ENCODE peak calls at places on chromosomes 16 and 17, in nine cellular contexts. One of them, this sample, is unnamed.
A peak's percentile ranks its signal among the peaks of the same experiment; 100 is the strongest.

GRCh38 chr16:57720142-57720575 is 15.4 kb upstream of the KATNB1 start:
- DNase-seq in SJSA1: no peak
- DNase-seq in neuronal stem cell: no peak
- DNase-seq in Peyer's patch: peak; percentile 67
- DNase-seq in Caco-2: peak; percentile 90
- DNase-seq in colonic mucosa: peak; percentile 53
- DNase-seq in aorta: peak; percentile 75
- DNase-seq in thoracic aorta: no peak
- DNase-seq in endothelial cell of umbilical vein: peak; percentile 53
- DNase-seq in this sample: no peak

GRCh38 chr17:61351745-61352407 is 47.8 kb upstream of the TBX2 start:
- DNase-seq in neuronal stem cell: no peak
- DNase-seq in Caco-2: no peak
- DNase-seq in SJSA1: no peak
- DNase-seq in thoracic aorta: no peak
- DNase-seq in endothelial cell of umbilical vein: no peak
- DNase-seq in Peyer's patch: no peak
- DNase-seq in aorta: no peak
- DNase-seq in colonic mucosa: no peak
- DNase-seq in this sample: no peak

GRCh38 chr16:69040144-69040909 is 65.1 kb upstream of the HAS3 start:
- DNase-seq in Caco-2: peak; percentile 28
- DNase-seq in neuronal stem cell: no peak
- DNase-seq in endothelial cell of umbilical vein: peak; percentile 80
- DNase-seq in colonic mucosa: no peak
- DNase-seq in Peyer's patch: no peak
- DNase-seq in aorta: no peak
- DNase-seq in thoracic aorta: no peak
- DNase-seq in SJSA1: no peak
- DNase-seq in this sample: no peak

GRCh38 chr16:56793504-56793903 is 63.6 kb downstream of the NUP93 start:
- DNase-seq in endothelial cell of umbilical vein: peak; percentile 60
- DNase-seq in Caco-2: peak; percentile 50
- DNase-seq in colonic mucosa: no peak
- DNase-seq in thoracic aorta: no peak
- DNase-seq in Peyer's patch: no peak
- DNase-seq in neuronal stem cell: no peak
- DNase-seq in aorta: no peak
- DNase-seq in SJSA1: no peak
- DNase-seq in this sample: no peak

GRCh38 chr16:81443688-81444447 is 740 bp upstream of the CMIP start:
- DNase-seq in colonic mucosa: peak; percentile 48
- DNase-seq in Caco-2: no peak
- DNase-seq in thoracic aorta: no peak
- DNase-seq in neuronal stem cell: no peak
- DNase-seq in SJSA1: no peak
- DNase-seq in aorta: peak; percentile 84
- DNase-seq in endothelial cell of umbilical vein: no peak
- DNase-seq in Peyer's patch: no peak
- DNase-seq in this sample: no peak

GRCh38 chr16:65059421-65059980 is 62.4 kb downstream of the CDH11 start:
- DNase-seq in Caco-2: no peak
- DNase-seq in endothelial cell of umbilical vein: no peak
- DNase-seq in neuronal stem cell: peak; percentile 90
- DNase-seq in thoracic aorta: no peak
- DNase-seq in aorta: no peak
- DNase-seq in SJSA1: no peak
- DNase-seq in Peyer's patch: no peak
- DNase-seq in colonic mucosa: no peak
- DNase-seq in this sample: no peak

GRCh38 chr16:30761427-30761927 is 385 bp downstream of the CFAP119 start:
- DNase-seq in SJSA1: no peak
- DNase-seq in endothelial cell of umbilical vein: peak; percentile 41
- DNase-seq in Caco-2: peak; percentile 34
- DNase-seq in colonic mucosa: peak; percentile 59
- DNase-seq in aorta: no peak
- DNase-seq in neuronal stem cell: peak; percentile 36
- DNase-seq in thoracic aorta: no peak
- DNase-seq in Peyer's patch: peak; percentile 62
- DNase-seq in this sample: no peak

GRCh38 chr16:87146676-87147075 is 170.5 kb downstream of the C16orf95 start:
- DNase-seq in Peyer's patch: no peak
- DNase-seq in SJSA1: no peak
- DNase-seq in thoracic aorta: no peak
- DNase-seq in neuronal stem cell: no peak
- DNase-seq in endothelial cell of umbilical vein: no peak
- DNase-seq in Caco-2: no peak
- DNase-seq in colonic mucosa: no peak
- DNase-seq in aorta: no peak
- DNase-seq in this sample: no peak

GRCh38 chr16:53022374-53022773 is 30.3 kb downstream of the CHD9NB start:
- DNase-seq in neuronal stem cell: peak; percentile 57
- DNase-seq in aorta: no peak
- DNase-seq in colonic mucosa: peak; percentile 34
- DNase-seq in Peyer's patch: no peak
- DNase-seq in SJSA1: peak; percentile 49
- DNase-seq in Caco-2: peak; percentile 73
- DNase-seq in thoracic aorta: no peak
- DNase-seq in endothelial cell of umbilical vein: peak; percentile 53
- DNase-seq in this sample: no peak

DNA sequence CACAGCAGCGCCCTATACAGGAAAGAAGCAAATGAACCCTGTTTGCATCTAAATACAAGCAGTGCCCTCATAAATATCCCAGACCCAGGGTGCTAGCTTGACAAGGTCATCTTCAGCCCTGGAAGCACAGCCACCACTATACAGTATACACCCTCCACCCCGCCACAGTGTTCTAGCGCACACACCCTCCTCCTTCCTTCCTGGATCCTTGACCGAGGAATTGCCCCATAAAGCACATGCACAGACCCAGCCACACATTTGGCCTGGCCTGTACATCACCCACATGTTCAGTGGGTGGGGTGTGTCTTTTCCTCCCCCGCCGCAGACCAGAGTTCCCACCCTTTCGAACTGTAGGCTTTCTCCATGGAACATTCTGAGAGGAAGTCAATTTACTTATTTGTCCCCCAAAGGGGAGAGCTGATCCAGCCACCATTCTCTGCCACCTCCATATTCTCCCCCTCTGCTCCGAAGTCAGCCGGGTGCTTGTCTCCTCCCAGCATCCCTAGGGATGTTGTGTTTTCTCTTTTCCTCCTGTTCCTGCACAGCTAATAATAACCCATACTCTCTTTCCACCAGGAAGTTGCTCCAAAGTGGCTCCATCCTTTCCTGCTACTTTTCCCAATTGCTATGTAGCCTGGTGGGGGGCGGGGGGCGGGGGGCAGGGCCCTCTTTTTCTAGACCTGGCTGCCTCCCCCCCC is 6.6 kb downstream of the ABI3 start:
- DNase-seq in endothelial cell of umbilical vein: no peak
- DNase-seq in SJSA1: no peak
- DNase-seq in Peyer's patch: no peak
- DNase-seq in colonic mucosa: peak; percentile 77
- DNase-seq in Caco-2: no peak
- DNase-seq in aorta: no peak
- DNase-seq in neuronal stem cell: no peak
- DNase-seq in thoracic aorta: no peak
- DNase-seq in this sample: no peak
- H3K4me1 ChIP-seq in endothelial cell of umbilical vein: peaks cover 40% of the 10 kb centered on the region
- H3K4me1 ChIP-seq in SJSA1: no peaks in the 10 kb centered on the region
- H3K4me1 ChIP-seq in Peyer's patch: no peaks in the 10 kb centered on the region
- H3K4me1 ChIP-seq in colonic mucosa: no peaks in the 10 kb centered on the region
- H3K4me1 ChIP-seq in Caco-2: no peaks in the 10 kb centered on the region
- H3K4me1 ChIP-seq in aorta: no peaks in the 10 kb centered on the region
- H3K4me1 ChIP-seq in neuronal stem cell: no peaks in the 10 kb centered on the region
- H3K4me1 ChIP-seq in thoracic aorta: no peaks in the 10 kb centered on the region
- H3K4me1 ChIP-seq in this sample: peaks cover 4% of the 10 kb centered on the region

GRCh38 chr16:15686287-15686686 is 36.2 kb downstream of the NDE1 start:
- DNase-seq in Peyer's patch: no peak
- DNase-seq in SJSA1: no peak
- DNase-seq in neuronal stem cell: no peak
- DNase-seq in Caco-2: no peak
- DNase-seq in colonic mucosa: no peak
- DNase-seq in aorta: no peak
- DNase-seq in endothelial cell of umbilical vein: no peak
- DNase-seq in thoracic aorta: no peak
- DNase-seq in this sample: no peak
- H3K4me1 ChIP-seq in Peyer's patch: no peaks in the 10 kb centered on the region
- H3K4me1 ChIP-seq in SJSA1: peaks cover 30% of the 10 kb centered on the region
- H3K4me1 ChIP-seq in neuronal stem cell: no peaks in the 10 kb centered on the region
- H3K4me1 ChIP-seq in Caco-2: no peaks in the 10 kb centered on the region
- H3K4me1 ChIP-seq in colonic mucosa: no peaks in the 10 kb centered on the region
- H3K4me1 ChIP-seq in aorta: no peaks in the 10 kb centered on the region
- H3K4me1 ChIP-seq in endothelial cell of umbilical vein: peaks cover 5% of the 10 kb centered on the region
- H3K4me1 ChIP-seq in thoracic aorta: peaks cover 28% of the 10 kb centered on the region
- H3K4me1 ChIP-seq in this sample: no peaks in the 10 kb centered on the region

DNA sequence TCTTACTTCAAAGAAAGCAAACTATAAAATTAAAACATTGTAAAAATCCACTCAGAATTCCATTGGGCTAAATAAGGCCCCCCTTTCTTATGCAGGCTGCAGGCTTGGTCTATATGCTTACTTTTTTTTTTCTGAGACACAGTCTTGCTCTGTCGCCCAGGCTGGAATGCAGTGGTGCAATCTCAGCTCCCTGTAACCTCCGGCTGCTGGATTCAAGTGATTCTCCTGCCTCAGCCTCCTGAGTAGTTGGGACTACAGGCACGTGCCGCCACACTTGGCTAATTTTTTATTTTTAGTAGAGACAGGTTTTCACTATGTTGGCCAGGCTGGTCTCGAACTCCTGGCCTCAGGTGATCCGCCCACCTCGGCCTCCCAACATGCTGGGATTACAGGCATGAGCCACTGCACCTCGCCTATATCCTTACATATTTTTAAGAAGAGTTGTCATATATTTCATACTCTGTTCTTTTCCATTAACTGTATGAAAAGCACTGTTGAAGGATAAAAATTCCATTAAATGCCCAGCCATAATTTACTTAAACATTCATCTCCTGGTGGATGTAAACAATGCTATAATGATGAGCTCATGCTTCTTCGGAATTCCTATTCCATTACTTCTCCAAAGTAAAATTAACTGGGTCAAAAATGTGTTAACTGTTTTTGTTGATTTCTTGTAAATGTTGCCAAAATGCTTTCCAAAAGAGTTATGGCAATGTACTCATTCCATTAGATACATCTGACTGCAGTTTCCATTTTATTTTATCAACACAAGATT is 17.8 kb downstream of the SNN start:
- DNase-seq in Peyer's patch: no peak
- DNase-seq in colonic mucosa: no peak
- DNase-seq in thoracic aorta: no peak
- DNase-seq in SJSA1: peak; percentile 25
- DNase-seq in aorta: no peak
- DNase-seq in endothelial cell of umbilical vein: no peak
- DNase-seq in neuronal stem cell: no peak
- DNase-seq in Caco-2: no peak
- DNase-seq in this sample: no peak
- H3K4me1 ChIP-seq in Peyer's patch: no peaks in the 10 kb centered on the region
- H3K4me1 ChIP-seq in colonic mucosa: peaks cover 16% of the 10 kb centered on the region
- H3K4me1 ChIP-seq in thoracic aorta: peaks cover 70% of the 10 kb centered on the region
- H3K4me1 ChIP-seq in SJSA1: peaks cover 47% of the 10 kb centered on the region
- H3K4me1 ChIP-seq in aorta: peaks cover 2% of the 10 kb centered on the region
- H3K4me1 ChIP-seq in endothelial cell of umbilical vein: no peaks in the 10 kb centered on the region
- H3K4me1 ChIP-seq in neuronal stem cell: peaks cover 5% of the 10 kb centered on the region
- H3K4me1 ChIP-seq in Caco-2: no peaks in the 10 kb centered on the region
- H3K4me1 ChIP-seq in this sample: no peaks in the 10 kb centered on the region

GRCh38 chr17:63482509-63482908 is 5.6 kb downstream of the ACE start:
- DNase-seq in neuronal stem cell: no peak
- DNase-seq in Caco-2: no peak
- DNase-seq in SJSA1: no peak
- DNase-seq in Peyer's patch: no peak
- DNase-seq in aorta: peak; percentile 55
- DNase-seq in thoracic aorta: no peak
- DNase-seq in endothelial cell of umbilical vein: no peak
- DNase-seq in colonic mucosa: no peak
- DNase-seq in this sample: no peak
- H3K4me1 ChIP-seq in neuronal stem cell: peaks cover 4% of the 10 kb centered on the region
- H3K4me1 ChIP-seq in Caco-2: peaks cover 12% of the 10 kb centered on the region
- H3K4me1 ChIP-seq in SJSA1: peaks cover 10% of the 10 kb centered on the region
- H3K4me1 ChIP-seq in Peyer's patch: peaks cover 3% of the 10 kb centered on the region
- H3K4me1 ChIP-seq in aorta: no peaks in the 10 kb centered on the region
- H3K4me1 ChIP-seq in thoracic aorta: peaks cover 12% of the 10 kb centered on the region
- H3K4me1 ChIP-seq in endothelial cell of umbilical vein: peaks cover 11% of the 10 kb centered on the region
- H3K4me1 ChIP-seq in colonic mucosa: peaks cover 10% of the 10 kb centered on the region
- H3K4me1 ChIP-seq in this sample: peaks cover 1% of the 10 kb centered on the region

GRCh38 chr16:73052441-73053030 is 4.6 kb upstream of the ZFHX3 start:
- DNase-seq in endothelial cell of umbilical vein: peak; percentile 40
- DNase-seq in Peyer's patch: no peak
- DNase-seq in aorta: no peak
- DNase-seq in thoracic aorta: no peak
- DNase-seq in Caco-2: no peak
- DNase-seq in colonic mucosa: no peak
- DNase-seq in SJSA1: no peak
- DNase-seq in neuronal stem cell: no peak
- DNase-seq in this sample: no peak

GRCh38 chr16:73053379-73054130 is 5.6 kb upstream of the ZFHX3 start:
- DNase-seq in endothelial cell of umbilical vein: peak; percentile 86
- DNase-seq in Caco-2: no peak
- DNase-seq in aorta: no peak
- DNase-seq in colonic mucosa: no peak
- DNase-seq in Peyer's patch: no peak
- DNase-seq in thoracic aorta: no peak
- DNase-seq in SJSA1: peak; percentile 89
- DNase-seq in neuronal stem cell: no peak
- DNase-seq in this sample: no peak

GRCh38 chr16:73051903-73052302 is 4.0 kb upstream of the ZFHX3 start:
- DNase-seq in colonic mucosa: no peak
- DNase-seq in SJSA1: no peak
- DNase-seq in Peyer's patch: no peak
- DNase-seq in neuronal stem cell: no peak
- DNase-seq in aorta: no peak
- DNase-seq in endothelial cell of umbilical vein: no peak
- DNase-seq in Caco-2: no peak
- DNase-seq in thoracic aorta: no peak
- DNase-seq in this sample: no peak

GRCh38 chr16:73054131-73054496 is 6.2 kb upstream of the ZFHX3 start:
- DNase-seq in Caco-2: no peak
- DNase-seq in endothelial cell of umbilical vein: no peak
- DNase-seq in SJSA1: no peak
- DNase-seq in Peyer's patch: no peak
- DNase-seq in neuronal stem cell: no peak
- DNase-seq in colonic mucosa: no peak
- DNase-seq in thoracic aorta: no peak
- DNase-seq in aorta: no peak
- DNase-seq in this sample: no peak

DNA sequence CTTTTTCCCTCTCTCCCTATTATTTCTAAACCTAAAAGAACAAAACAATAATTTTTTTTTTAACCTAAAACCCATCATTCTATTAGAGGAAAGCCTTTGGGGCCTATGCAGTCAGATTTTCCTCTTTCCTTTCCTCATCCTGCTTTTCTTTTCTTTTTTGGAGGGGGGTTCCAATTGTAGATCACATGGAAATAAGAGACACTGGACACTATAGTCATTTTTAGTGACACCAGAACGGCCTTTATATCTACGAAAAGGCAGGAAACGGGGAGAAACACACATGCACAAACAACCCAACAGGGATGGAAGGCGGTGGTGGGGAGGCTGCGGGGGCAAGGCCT is 5.1 kb upstream of the ZFHX3 start:
- DNase-seq in Caco-2: no peak
- DNase-seq in colonic mucosa: no peak
- DNase-seq in aorta: no peak
- DNase-seq in endothelial cell of umbilical vein: no peak
- DNase-seq in thoracic aorta: no peak
- DNase-seq in Peyer's patch: no peak
- DNase-seq in SJSA1: no peak
- DNase-seq in neuronal stem cell: no peak
- DNase-seq in this sample: no peak
- H3K4me1 ChIP-seq in Caco-2: peaks cover 63% of the 10 kb centered on the region
- H3K4me1 ChIP-seq in colonic mucosa: peaks cover 11% of the 10 kb centered on the region
- H3K4me1 ChIP-seq in aorta: peaks cover 2% of the 10 kb centered on the region
- H3K4me1 ChIP-seq in endothelial cell of umbilical vein: peaks cover 66% of the 10 kb centered on the region
- H3K4me1 ChIP-seq in thoracic aorta: peaks cover 73% of the 10 kb centered on the region
- H3K4me1 ChIP-seq in Peyer's patch: no peaks in the 10 kb centered on the region
- H3K4me1 ChIP-seq in SJSA1: peaks cover 81% of the 10 kb centered on the region
- H3K4me1 ChIP-seq in neuronal stem cell: peaks cover 56% of the 10 kb centered on the region
- H3K4me1 ChIP-seq in this sample: peaks cover 6% of the 10 kb centered on the region